ENCODE peak calls at places on chromosomes 13 and 19, in five cellular contexts. X is A549, N is K562, Z is upper lobe of left lung, R is HepG2. Q is an unnamed sample.

GRCh38 chr13:72960541-72960940 is 98.3 kb upstream of the KLF5 start:
- ATAC-seq in X (no peak), N (no peak), Z (peak; percentile 66), R (peak; percentile 77), Q (no peak)

GRCh38 chr19:5561559-5561958 is 6.2 kb downstream of the TINCR start:
- ATAC-seq in X (no peak), N (no peak), Z (no peak), R (no peak), Q (no peak)

GRCh38 chr19:29259867-29260281 is 46.9 kb upstream of the UQCRFS1 start:
- ATAC-seq in X (no peak), N (no peak), Z (no peak), R (no peak), Q (no peak)

GRCh38 chr13:111177803-111178389 is 62.8 kb downstream of the ARHGEF7 start:
- ATAC-seq in X (no peak), N (no peak), Z (no peak), R (no peak), Q (no peak)

GRCh38 chr19:31232220-31232619 is 117.0 kb downstream of the TSHZ3 start:
- ATAC-seq in X (peak; percentile 56), N (no peak), Z (no peak), R (no peak), Q (no peak)

GRCh38 chr19:29665826-29666633 is 769 bp downstream of the PLEKHF1 start:
- ATAC-seq in X (no peak), N (peak; percentile 6), Z (peak; percentile 20), R (peak; percentile 60), Q (peak; percentile 65)

GRCh38 chr19:3687393-3687773 is 12.9 kb downstream of the PIP5K1C start:
- ATAC-seq in X (no peak), N (no peak), Z (no peak), R (no peak), Q (no peak)

GRCh38 chr19:5407356-5407755 is 47.9 kb upstream of the ZNRF4 start:
- ATAC-seq in X (no peak), N (peak; percentile 81), Z (no peak), R (no peak), Q (no peak)

GRCh38 chr19:33063356-33064116 is 1.2 kb downstream of the RHPN2 start:
- ATAC-seq in X (peak; percentile 20), N (no peak), Z (no peak), R (peak; percentile 10), Q (no peak)

GRCh38 chr19:41324921-41325639 is 15.1 kb downstream of the CCDC97 start:
- ATAC-seq in X (peak; percentile 21), N (peak; percentile 50), Z (peak; percentile 2), R (peak; percentile 45), Q (peak; percentile 63)
- H3K4me3 ChIP-seq in X (no peak overlapping the region), N (no peak overlapping the region), Z (peak overlapping the region; percentile 32), R (peak overlapping the region; percentile 61), Q (peak overlapping the region; percentile 41)

GRCh38 chr19:18700501-18701249 is 17.2 kb downstream of the CRTC1 start:
- ATAC-seq in X (no peak), N (peak; percentile 99), Z (peak; percentile 80), R (no peak), Q (peak; percentile 90)
- TF ChIP-seq EP300 in X (no peak), N (peak; percentile 68), Z (no peak), R (no peak), Q (no peak)

GRCh38 chr19:1094978-1095701 is at the start of gene POLR2E:
- ATAC-seq in X (peak; percentile 93), N (peak; percentile 95), Z (peak; percentile 95), R (peak; percentile 73), Q (peak; percentile 99)

GRCh38 chr19:1091544-1092175 is 3.5 kb downstream of the POLR2E start:
- ATAC-seq in X (no peak), N (no peak), Z (no peak), R (no peak), Q (no peak)

GRCh38 chr19:1093811-1094553 is 1.2 kb downstream of the POLR2E start:
- ATAC-seq in X (no peak), N (no peak), Z (no peak), R (peak; percentile 4), Q (no peak)

GRCh38 chr19:1094655-1094977 is 559 bp downstream of the POLR2E start:
- ATAC-seq in X (no peak), N (no peak), Z (no peak), R (no peak), Q (no peak)

GRCh38 chr19:1093330-1093729 is 1.8 kb downstream of the POLR2E start:
- ATAC-seq in X (no peak), N (no peak), Z (no peak), R (no peak), Q (no peak)
- H3K4me3 ChIP-seq in X (no peak overlapping the region), N (no peak overlapping the region), Z (no peak overlapping the region), R (peak overlapping the region; percentile 91), Q (no peak overlapping the region)

GRCh38 chr19:55117636-55118391 is at the start of gene PPP1R12C:
- ATAC-seq in X (peak; percentile 90), N (peak; percentile 94), Z (peak; percentile 95), R (peak; percentile 92), Q (peak; percentile 94)
- TF ChIP-seq EP300 in X (no peak), N (peak; percentile 5), Z (no peak), R (no peak), Q (no peak)

DNA sequence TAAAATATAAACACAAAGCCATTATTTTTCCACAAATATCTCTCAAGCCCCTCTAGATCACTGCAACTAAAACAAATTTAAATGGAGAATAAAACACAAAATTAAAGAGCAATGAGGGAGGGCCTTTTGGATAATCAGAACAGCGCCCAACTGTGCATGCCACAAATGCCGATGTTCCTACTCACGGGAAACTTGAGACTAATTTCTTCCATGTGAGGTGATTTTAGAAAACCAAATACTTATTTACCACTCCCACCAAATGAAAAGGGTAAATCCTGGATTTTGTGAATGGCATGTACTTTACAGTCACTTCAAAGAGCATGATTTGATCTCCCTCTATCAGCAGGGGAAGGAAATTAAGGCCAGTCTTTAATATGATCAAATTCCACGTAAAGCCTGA is 74.8 kb downstream of the SLC7A1 start:
- ATAC-seq in X (no peak), N (no peak), Z (no peak), R (no peak), Q (no peak)
- H3K4me3 ChIP-seq in X (no peak overlapping the region), N (no peak overlapping the region), Z (no peak overlapping the region), R (no peak overlapping the region), Q (no peak overlapping the region)

DNA sequence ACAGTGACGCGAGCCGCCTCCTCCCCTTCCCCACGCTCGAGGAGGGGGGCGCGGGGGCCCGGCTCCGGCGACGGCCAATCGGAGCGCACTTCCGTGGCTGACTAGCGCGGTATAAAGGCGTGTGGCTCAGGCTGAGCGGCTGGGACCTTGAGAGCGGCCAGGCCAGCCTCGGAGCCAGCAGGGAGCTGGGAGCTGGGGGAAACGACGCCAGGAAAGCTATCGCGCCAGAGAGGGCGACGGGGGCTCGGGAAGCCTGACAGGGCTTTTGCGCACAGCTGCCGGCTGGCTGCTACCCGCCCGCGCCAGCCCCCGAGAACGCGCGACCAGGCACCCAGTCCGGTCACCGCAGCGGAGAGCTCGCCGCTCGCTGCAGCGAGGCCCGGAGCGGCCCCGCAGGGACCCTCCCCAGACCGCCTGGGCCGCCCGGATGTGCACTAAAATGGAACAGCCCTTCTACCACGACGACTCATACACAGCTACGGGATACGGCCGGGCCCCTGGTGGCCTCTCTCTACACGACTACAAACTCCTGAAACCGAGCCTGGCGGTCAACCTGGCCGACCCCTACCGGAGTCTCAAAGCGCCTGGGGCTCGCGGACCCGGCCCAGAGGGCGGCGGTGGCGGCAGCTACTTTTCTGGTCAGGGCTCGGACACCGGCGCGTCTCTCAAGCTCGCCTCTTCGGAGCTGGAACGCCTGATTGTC is at the start of gene JUNB:
- ATAC-seq in X (peak; percentile 42), N (peak; percentile 78), Z (peak; percentile 86), R (peak; percentile 70), Q (peak; percentile 54)
- TF ChIP-seq EP300 in X (no peak), N (peak; percentile 23), Z (peak; percentile 99), R (peak; percentile 31), Q (peak; percentile 59)

GRCh38 chr19:50148528-50148927 is 14.6 kb downstream of the IZUMO2 start:
- ATAC-seq in X (no peak), N (no peak), Z (no peak), R (no peak), Q (no peak)
- H3K4me3 ChIP-seq in X (peak overlapping the region; percentile 53), N (no peak overlapping the region), Z (no peak overlapping the region), R (no peak overlapping the region), Q (no peak overlapping the region)

DNA sequence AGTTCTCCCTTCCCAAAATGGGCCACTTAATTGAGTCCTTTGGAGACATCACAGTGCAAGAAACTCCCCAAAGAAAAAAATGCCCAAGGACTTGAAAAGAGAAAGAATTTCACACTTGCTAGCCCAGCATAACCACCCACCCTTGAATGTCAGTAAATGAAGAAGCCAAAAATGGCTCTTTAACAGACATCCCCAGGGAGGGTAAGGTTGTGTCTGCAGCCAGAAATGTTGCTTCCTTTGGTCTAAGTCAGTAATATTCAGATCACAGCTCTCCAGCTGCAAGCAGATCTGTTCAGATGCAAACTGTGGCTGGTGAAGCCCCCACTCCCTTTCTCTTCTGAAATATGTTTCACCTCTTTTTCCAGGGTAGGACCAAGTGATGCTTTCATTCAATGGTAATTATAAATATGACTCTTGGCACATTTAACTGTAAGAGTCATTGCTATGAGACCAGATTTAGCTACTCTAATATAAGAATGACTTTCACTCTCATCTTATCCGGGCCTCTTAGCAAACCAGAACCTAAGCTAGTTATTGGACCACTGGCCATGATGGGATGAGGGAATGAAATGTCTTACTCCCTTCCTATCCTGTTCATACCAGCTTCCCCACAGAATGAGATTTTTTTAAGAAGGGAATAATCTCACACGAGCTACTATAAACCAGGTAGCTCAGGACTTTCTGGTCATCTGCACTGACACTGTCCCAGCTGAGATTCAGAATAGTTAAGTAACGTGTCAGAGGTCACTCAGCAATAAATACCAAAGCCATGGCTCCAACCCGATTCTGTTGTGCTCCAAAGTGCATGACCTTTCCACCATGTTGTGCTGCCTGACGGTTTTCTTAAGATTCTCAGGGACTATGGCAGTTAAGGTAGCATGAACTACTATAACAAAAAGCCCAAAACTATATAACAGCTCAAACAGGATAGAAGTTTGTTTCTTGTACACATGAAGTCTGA is 234.1 kb downstream of the FOXO1 start:
- ATAC-seq in X (no peak), N (no peak), Z (no peak), R (no peak), Q (no peak)
- TF ChIP-seq EP300 in X (no peak), N (no peak), Z (no peak), R (no peak), Q (no peak)

Q was measured in gastroesophageal sphincter.